ENCODE peak calls at places on chromosomes 13 and 19, in seven cellular contexts. One of them, this sample, is unnamed.
A peak's percentile ranks its signal among the peaks of the same experiment; 100 is the strongest.

GRCh38 chr19:53511933-53512374 is 26.0 kb upstream of the ZNF331 start:
- DNase-seq in AG09309: peak; percentile 46
- DNase-seq in fibroblast of pulmonary artery: peak; percentile 71
- DNase-seq in effector CD4-positive, alpha-beta T cell: peak; percentile 19
- DNase-seq in CD8-positive, alpha-beta memory T cell: peak; percentile 39
- DNase-seq in AG04450: peak; percentile 16
- DNase-seq in choroid plexus epithelial cell: peak; percentile 85
- DNase-seq in this sample: peak; percentile 54

GRCh38 chr19:42217522-42218442 is at the start of gene DEDD2:
- DNase-seq in AG09309: peak; percentile 93
- DNase-seq in fibroblast of pulmonary artery: peak; percentile 97
- DNase-seq in effector CD4-positive, alpha-beta T cell: peak; percentile 99
- DNase-seq in CD8-positive, alpha-beta memory T cell: peak; percentile 100
- DNase-seq in AG04450: peak; percentile 94
- DNase-seq in choroid plexus epithelial cell: peak; percentile 96
- DNase-seq in this sample: peak; percentile 99

GRCh38 chr13:44159633-44160279 is 213.9 kb upstream of the SERP2 start:
- DNase-seq in AG09309: no peak
- DNase-seq in fibroblast of pulmonary artery: no peak
- DNase-seq in effector CD4-positive, alpha-beta T cell: no peak
- DNase-seq in CD8-positive, alpha-beta memory T cell: no peak
- DNase-seq in AG04450: no peak
- DNase-seq in choroid plexus epithelial cell: no peak
- DNase-seq in this sample: peak; percentile 11

GRCh38 chr19:35932291-35932936 is 3.8 kb upstream of the LRFN3 start:
- DNase-seq in AG09309: no peak
- DNase-seq in fibroblast of pulmonary artery: no peak
- DNase-seq in effector CD4-positive, alpha-beta T cell: no peak
- DNase-seq in CD8-positive, alpha-beta memory T cell: no peak
- DNase-seq in AG04450: no peak
- DNase-seq in choroid plexus epithelial cell: no peak
- DNase-seq in this sample: no peak

GRCh38 chr13:114070098-114070799 is 62.2 kb downstream of the RASA3 start:
- DNase-seq in AG09309: no peak
- DNase-seq in fibroblast of pulmonary artery: no peak
- DNase-seq in effector CD4-positive, alpha-beta T cell: no peak
- DNase-seq in CD8-positive, alpha-beta memory T cell: no peak
- DNase-seq in AG04450: no peak
- DNase-seq in choroid plexus epithelial cell: no peak
- DNase-seq in this sample: no peak

GRCh38 chr13:60095300-60095699 is 68.4 kb downstream of the DIAPH3 start:
- DNase-seq in AG09309: no peak
- DNase-seq in fibroblast of pulmonary artery: no peak
- DNase-seq in effector CD4-positive, alpha-beta T cell: no peak
- DNase-seq in CD8-positive, alpha-beta memory T cell: no peak
- DNase-seq in AG04450: no peak
- DNase-seq in choroid plexus epithelial cell: no peak
- DNase-seq in this sample: no peak

GRCh38 chr19:29277107-29277506 is 64.2 kb upstream of the UQCRFS1 start:
- DNase-seq in AG09309: no peak
- DNase-seq in fibroblast of pulmonary artery: no peak
- DNase-seq in effector CD4-positive, alpha-beta T cell: peak; percentile 12
- DNase-seq in CD8-positive, alpha-beta memory T cell: peak; percentile 66
- DNase-seq in AG04450: no peak
- DNase-seq in choroid plexus epithelial cell: no peak
- DNase-seq in this sample: no peak

GRCh38 chr13:27792393-27793218 is at the start of gene GSX1:
- DNase-seq in AG09309: peak; percentile 11
- DNase-seq in fibroblast of pulmonary artery: peak; percentile 79
- DNase-seq in effector CD4-positive, alpha-beta T cell: peak; percentile 7
- DNase-seq in CD8-positive, alpha-beta memory T cell: peak; percentile 45
- DNase-seq in AG04450: no peak
- DNase-seq in choroid plexus epithelial cell: peak; percentile 80
- DNase-seq in this sample: peak; percentile 68

GRCh38 chr19:23943411-23943810 is 28.7 kb downstream of the ZNF726 start:
- DNase-seq in AG09309: no peak
- DNase-seq in fibroblast of pulmonary artery: no peak
- DNase-seq in effector CD4-positive, alpha-beta T cell: no peak
- DNase-seq in CD8-positive, alpha-beta memory T cell: no peak
- DNase-seq in AG04450: no peak
- DNase-seq in choroid plexus epithelial cell: no peak
- DNase-seq in this sample: no peak

GRCh38 chr13:44015133-44015532 is 135.4 kb downstream of the LACC1 start:
- DNase-seq in AG09309: no peak
- DNase-seq in fibroblast of pulmonary artery: no peak
- DNase-seq in effector CD4-positive, alpha-beta T cell: no peak
- DNase-seq in CD8-positive, alpha-beta memory T cell: no peak
- DNase-seq in AG04450: no peak
- DNase-seq in choroid plexus epithelial cell: no peak
- DNase-seq in this sample: no peak

GRCh38 chr19:34579281-34580054 is 97.5 kb downstream of the SCGB2B2 start:
- DNase-seq in AG09309: no peak
- DNase-seq in fibroblast of pulmonary artery: no peak
- DNase-seq in effector CD4-positive, alpha-beta T cell: no peak
- DNase-seq in CD8-positive, alpha-beta memory T cell: no peak
- DNase-seq in AG04450: no peak
- DNase-seq in choroid plexus epithelial cell: no peak
- DNase-seq in this sample: no peak

GRCh38 chr19:16372065-16372915 is 47.7 kb downstream of the KLF2 start:
- DNase-seq in AG09309: no peak
- DNase-seq in fibroblast of pulmonary artery: no peak
- DNase-seq in effector CD4-positive, alpha-beta T cell: no peak
- DNase-seq in CD8-positive, alpha-beta memory T cell: no peak
- DNase-seq in AG04450: no peak
- DNase-seq in choroid plexus epithelial cell: no peak
- DNase-seq in this sample: no peak

GRCh38 chr19:45496349-45496953 is 396 bp downstream of the RTN2 start:
- DNase-seq in AG09309: no peak
- DNase-seq in fibroblast of pulmonary artery: no peak
- DNase-seq in effector CD4-positive, alpha-beta T cell: no peak
- DNase-seq in CD8-positive, alpha-beta memory T cell: peak; percentile 62
- DNase-seq in AG04450: no peak
- DNase-seq in choroid plexus epithelial cell: no peak
- DNase-seq in this sample: no peak

This sample was measured in fibroblast of mammary gland.